ENCODE peak calls at places on chromosomes 1 and 21, in nine cellular contexts. R is A673; O is CD8-positive, alpha-beta memory T cell; X is left ventricle myocardium inferior; E is CD4-positive, CD25-positive, alpha-beta regulatory T cell; P is transverse colon; I is OCI-LY7; H is mesendoderm; L is tibial nerve. Q is an unnamed sample. For H3K4me1, the result is how much of the 10 kb centered on the place peaks cover.

GRCh38 chr1:219492676-219493075 is 120.2 kb downstream of the ZC3H11B start:
- DNase-seq in R (no peak), O (no peak), X (no peak), E (no peak), P (no peak), I (no peak), H (no peak), L (no peak), Q (no peak)

GRCh38 chr1:22854688-22855565 is 117.7 kb downstream of the LACTBL1 start:
- DNase-seq in R (no peak), O (no peak), X (no peak), E (no peak), P (no peak), I (peak), H (peak), L (no peak), Q (peak)

GRCh38 chr1:201345081-201345355 is 32.5 kb downstream of the TNNT2 start:
- DNase-seq in R (no peak), O (no peak), X (no peak), E (no peak), P (no peak), I (no peak), H (no peak), L (no peak), Q (no peak)

GRCh38 chr1:192489748-192490147 is 85.8 kb upstream of the RGS1 start:
- DNase-seq in R (peak), O (no peak), X (peak), E (peak), P (peak), I (peak), H (peak), L (no peak), Q (no peak)

GRCh38 chr1:224203243-224204016 is 20.4 kb downstream of the DEGS1 start:
- DNase-seq in R (peak), O (no peak), X (peak), E (no peak), P (peak), I (peak), H (peak), L (peak), Q (peak)

GRCh38 chr1:110136911-110137310 is 13.4 kb upstream of the SLC6A17 start:
- DNase-seq in R (no peak), O (no peak), X (peak), E (peak), P (no peak), I (no peak), H (peak), L (no peak), Q (no peak)

GRCh38 chr1:112904071-112904830 is 51.7 kb downstream of the SLC16A1 start:
- DNase-seq in R (peak), O (no peak), X (no peak), E (peak), P (no peak), I (no peak), H (peak), L (no peak), Q (no peak)

GRCh38 chr1:224113918-224114786 is at the start of gene FBXO28:
- DNase-seq in R (peak), O (peak), X (peak), E (peak), P (peak), I (peak), H (peak), L (peak), Q (peak)

GRCh38 chr1:219676012-219676770 is 63.3 kb upstream of the ZC3H11B start:
- DNase-seq in R (no peak), O (no peak), X (no peak), E (no peak), P (no peak), I (no peak), H (no peak), L (no peak), Q (no peak)

GRCh38 chr1:40857737-40858136 is 4.4 kb downstream of the CITED4 start:
- DNase-seq in R (no peak), O (no peak), X (no peak), E (no peak), P (no peak), I (no peak), H (no peak), L (no peak), Q (no peak)

GRCh38 chr1:150793231-150793630 is 14.8 kb downstream of the CTSK start:
- DNase-seq in R (no peak), O (no peak), X (no peak), E (no peak), P (no peak), I (no peak), H (no peak), L (no peak), Q (no peak)

GRCh38 chr1:200483491-200484143 is 73.8 kb upstream of the ZNF281 start:
- DNase-seq in R (peak), O (no peak), X (no peak), E (peak), P (no peak), I (no peak), H (peak), L (peak), Q (no peak)

GRCh38 chr1:77354536-77354935 is 72.7 kb downstream of the AK5 start:
- DNase-seq in R (no peak), O (no peak), X (no peak), E (no peak), P (no peak), I (no peak), H (no peak), L (no peak), Q (no peak)

GRCh38 chr1:105138445-105138821 is 1388.7 kb downstream of the AMY1C start:
- DNase-seq in R (no peak), O (no peak), X (no peak), E (no peak), P (no peak), I (no peak), H (no peak), L (no peak), Q (no peak)

GRCh38 chr1:26132128-26132824 is 20.7 kb downstream of the PDIK1L start:
- DNase-seq in R (peak), O (no peak), X (no peak), E (no peak), P (no peak), I (no peak), H (peak), L (no peak), Q (no peak)

GRCh38 chr1:161051219-161051618 is 5.4 kb upstream of the USF1 start:
- DNase-seq in R (no peak), O (no peak), X (no peak), E (no peak), P (no peak), I (no peak), H (no peak), L (no peak), Q (no peak)

GRCh38 chr1:40133839-40134238 is 27.3 kb upstream of the RLF start:
- DNase-seq in R (no peak), O (no peak), X (no peak), E (no peak), P (no peak), I (no peak), H (no peak), L (no peak), Q (no peak)

GRCh38 chr21:44426663-44427191 is 28.6 kb upstream of the LRRC3 start:
- DNase-seq in R (no peak), O (no peak), X (peak), E (no peak), P (no peak), I (no peak), H (no peak), L (no peak), Q (no peak)

GRCh38 chr21:42970946-42971653 is 3.3 kb upstream of the PKNOX1 start:
- DNase-seq in R (no peak), O (no peak), X (no peak), E (no peak), P (no peak), I (no peak), H (peak), L (no peak), Q (no peak)

GRCh38 chr1:905071-905749 is 18.5 kb upstream of the SAMD11 start:
- DNase-seq in R (peak), O (no peak), X (peak), E (peak), P (peak), I (peak), H (peak), L (peak), Q (peak)

GRCh38 chr1:204077979-204078696 is 5.2 kb downstream of the SOX13 start:
- DNase-seq in R (peak), O (no peak), X (no peak), E (no peak), P (no peak), I (no peak), H (peak), L (no peak), Q (no peak)

GRCh38 chr1:48923116-48923515 is 146.4 kb upstream of the BEND5 start:
- DNase-seq in R (no peak), O (no peak), X (no peak), E (no peak), P (no peak), I (no peak), H (no peak), L (no peak), Q (no peak)

GRCh38 chr1:15410223-15410883 is 665 bp downstream of the EFHD2 start:
- DNase-seq in R (no peak), O (no peak), X (no peak), E (peak), P (no peak), I (peak), H (no peak), L (no peak), Q (no peak)

GRCh38 chr1:187203257-187203656 is 374.5 kb downstream of the PLA2G4A start:
- DNase-seq in R (no peak), O (no peak), X (no peak), E (no peak), P (no peak), I (no peak), H (peak), L (no peak), Q (no peak)

GRCh38 chr1:82919828-82920227 is 1079.1 kb downstream of the TTLL7 start:
- DNase-seq in R (no peak), O (no peak), X (no peak), E (no peak), P (no peak), I (no peak), H (no peak), L (no peak), Q (no peak)

GRCh38 chr1:58585591-58586151 is 8.6 kb upstream of the TACSTD2 start:
- DNase-seq in R (no peak), O (no peak), X (no peak), E (no peak), P (no peak), I (no peak), H (no peak), L (no peak), Q (no peak)

GRCh38 chr1:206785366-206785765 is 13.1 kb upstream of the IL10 start:
- DNase-seq in R (no peak), O (no peak), X (no peak), E (no peak), P (no peak), I (no peak), H (no peak), L (no peak), Q (no peak)

GRCh38 chr1:165218666-165219065 is 137.8 kb downstream of the LMX1A start:
- DNase-seq in R (no peak), O (no peak), X (no peak), E (no peak), P (no peak), I (no peak), H (no peak), L (no peak), Q (no peak)

GRCh38 chr1:180926164-180926981 is 13.7 kb downstream of the KIAA1614 start:
- DNase-seq in R (peak), O (no peak), X (peak), E (peak), P (no peak), I (peak), H (no peak), L (no peak), Q (peak)

GRCh38 chr1:230277201-230277771 is 148.8 kb downstream of the PGBD5 start:
- DNase-seq in R (peak), O (no peak), X (no peak), E (peak), P (no peak), I (peak), H (peak), L (no peak), Q (peak)

GRCh38 chr1:36161656-36162531 is 5.9 kb downstream of the MAP7D1 start:
- DNase-seq in R (no peak), O (peak), X (no peak), E (peak), P (peak), I (peak), H (peak), L (no peak), Q (no peak)

DNA sequence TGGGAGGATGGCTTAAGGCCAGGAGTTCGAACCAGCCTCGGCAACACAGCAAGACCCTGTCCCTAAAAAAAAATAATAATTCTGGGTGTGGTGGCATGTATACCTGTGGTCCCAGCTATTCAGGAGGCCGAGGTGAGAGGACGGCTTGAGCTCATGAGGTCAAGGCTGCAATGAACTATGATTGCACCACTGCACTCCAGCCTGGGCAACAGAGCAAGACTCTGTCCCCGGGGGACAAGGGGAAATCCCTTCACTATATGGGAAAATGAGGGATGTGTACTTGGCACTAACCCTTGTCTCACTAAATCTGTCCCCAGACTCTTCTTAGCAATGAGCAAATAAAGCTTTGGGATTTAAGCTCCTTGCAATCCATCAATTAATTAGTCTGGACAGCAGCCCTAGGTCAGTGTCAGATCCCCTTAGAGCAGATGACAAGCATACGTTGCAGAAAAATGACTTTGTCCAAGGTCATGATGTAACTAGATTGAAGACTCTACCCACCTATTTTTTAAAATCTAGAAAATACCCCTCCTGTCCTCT is 9.4 kb downstream of the KDM5B start:
- DNase-seq in R (no peak), O (no peak), X (no peak), E (no peak), P (no peak), I (no peak), H (no peak), L (no peak), Q (no peak)
- H3K4me1 ChIP-seq in R (under half), O (under half), X (under half), E (under half), P (under half), I (under half), H (under half), L (under half), Q (under half)

DNA sequence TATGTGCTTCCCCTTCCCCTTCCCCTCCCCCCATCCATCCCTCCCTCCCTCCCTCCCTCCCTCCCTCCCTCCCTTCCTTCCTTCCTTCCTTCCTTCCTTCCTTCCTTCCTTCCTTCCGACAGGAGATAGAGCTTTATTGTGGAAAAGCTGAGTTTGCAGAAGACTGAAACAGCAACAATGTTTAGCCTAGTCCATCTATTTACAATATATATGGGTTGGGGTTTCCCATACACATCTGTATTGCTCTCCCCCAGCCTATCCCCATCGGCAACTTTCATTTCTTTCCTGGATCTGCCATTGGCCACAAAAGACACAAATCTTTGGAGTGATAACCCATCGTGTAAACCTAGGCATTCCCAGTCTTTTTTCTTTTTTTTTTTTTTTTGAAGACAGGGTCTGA is 222.3 kb downstream of the USH2A start:
- DNase-seq in R (peak), O (no peak), X (no peak), E (no peak), P (no peak), I (no peak), H (no peak), L (no peak), Q (no peak)
- H3K4me1 ChIP-seq in R (under half), O (under half), X (under half), E (under half), P (under half), I (under half), H (under half), L (under half), Q (under half)

DNA sequence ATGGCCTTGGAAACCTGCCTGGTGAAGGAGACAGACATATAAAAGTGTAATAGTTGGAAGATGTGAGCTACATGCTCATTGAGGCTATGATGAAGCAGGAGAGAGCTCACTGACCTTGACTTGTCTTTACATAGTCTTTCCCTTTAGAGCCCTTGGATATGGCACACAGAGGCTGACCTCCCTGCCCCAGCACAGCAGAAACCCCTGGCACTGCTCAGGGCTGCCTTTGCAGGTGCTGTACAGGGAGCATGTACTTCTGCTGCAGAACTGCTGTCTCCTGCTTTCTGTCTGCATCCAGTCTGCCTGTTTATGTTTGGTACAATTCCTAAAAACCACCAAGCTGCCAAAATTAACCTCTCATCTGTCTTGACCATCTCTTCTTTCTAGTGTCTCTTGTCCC is 80.5 kb downstream of the C1orf21 start:
- DNase-seq in R (no peak), O (no peak), X (no peak), E (no peak), P (no peak), I (no peak), H (no peak), L (no peak), Q (no peak)
- H3K4me1 ChIP-seq in R (under half), O (under half), X (half or more), E (under half), P (under half), I (under half), H (under half), L (under half), Q (under half)

DNA sequence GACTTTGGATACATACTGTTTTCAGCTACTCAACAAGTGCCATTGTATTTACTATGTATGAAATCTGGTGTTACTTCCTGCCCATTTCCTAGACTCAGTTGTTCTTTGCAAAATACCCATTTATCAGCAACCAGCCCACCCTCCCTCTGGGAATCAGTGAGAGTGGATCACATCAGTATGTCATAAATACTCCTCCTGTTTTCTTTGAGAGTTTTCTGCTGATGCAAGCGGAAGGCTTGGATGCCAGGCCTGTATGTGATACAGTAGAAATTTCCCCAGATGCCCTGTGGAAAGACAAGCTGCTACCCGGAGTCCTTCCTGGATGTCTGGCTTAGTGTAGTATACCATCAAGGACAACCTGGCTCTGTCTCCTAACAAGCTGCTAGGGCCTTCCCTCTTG is 2.4 kb upstream of the PTPRC start:
- DNase-seq in R (no peak), O (no peak), X (no peak), E (peak), P (no peak), I (no peak), H (no peak), L (no peak), Q (no peak)
- H3K4me1 ChIP-seq in R (under half), O (half or more), X (under half), E (half or more), P (under half), I (half or more), H (under half), L (under half), Q (under half)

GRCh38 chr1:155006601-155007101 is 4.0 kb downstream of the ZBTB7B start:
- DNase-seq in R (peak), O (no peak), X (no peak), E (peak), P (peak), I (peak), H (peak), L (no peak), Q (no peak)

GRCh38 chr1:155008015-155008941 is 5.7 kb downstream of the ZBTB7B start:
- DNase-seq in R (no peak), O (no peak), X (peak), E (peak), P (peak), I (no peak), H (peak), L (no peak), Q (no peak)

GRCh38 chr1:155009221-155009711 is 6.7 kb downstream of the ZBTB7B start:
- DNase-seq in R (no peak), O (no peak), X (no peak), E (peak), P (no peak), I (no peak), H (no peak), L (no peak), Q (peak)

GRCh38 chr1:155005076-155005971 is 2.7 kb downstream of the ZBTB7B start:
- DNase-seq in R (no peak), O (no peak), X (peak), E (peak), P (peak), I (peak), H (no peak), L (no peak), Q (peak)

DNA sequence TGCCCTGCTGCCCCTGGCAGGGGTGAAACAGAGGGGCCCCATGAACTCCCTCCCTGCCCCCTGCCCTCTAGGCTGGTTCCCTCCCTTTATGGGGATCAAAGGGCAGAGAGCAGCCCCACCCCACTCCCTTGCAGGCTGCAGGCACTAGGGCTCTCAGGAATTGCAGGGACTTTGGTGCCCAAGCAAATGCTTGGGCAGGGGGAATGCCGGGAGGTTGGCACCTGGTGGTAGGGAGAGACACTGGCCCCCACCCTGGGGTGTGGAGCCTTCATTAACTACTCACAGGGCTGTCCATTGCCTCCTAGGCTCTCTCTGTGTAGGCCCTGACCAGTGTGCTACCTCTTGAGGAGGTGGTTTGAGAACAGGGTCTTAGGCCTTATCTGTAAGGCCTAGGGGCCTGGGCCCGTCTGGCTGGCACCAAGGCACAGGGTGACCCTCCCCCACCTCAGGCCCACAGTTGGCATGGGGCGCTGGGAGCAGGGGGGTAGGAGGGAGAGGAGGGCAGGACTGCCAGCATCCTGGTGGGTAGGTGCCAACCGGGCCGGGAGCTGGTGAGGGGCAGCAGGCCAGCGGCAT is 4.7 kb downstream of the ZBTB7B start:
- DNase-seq in R (no peak), O (no peak), X (peak), E (no peak), P (peak), I (no peak), H (no peak), L (no peak), Q (peak)
- H3K4me1 ChIP-seq in R (under half), O (half or more), X (half or more), E (half or more), P (half or more), I (half or more), H (under half), L (half or more), Q (half or more)

GRCh38 chr1:93814059-93814794 is 64.8 kb downstream of the DNTTIP2 start:
- DNase-seq in R (peak), O (no peak), X (no peak), E (peak), P (peak), I (peak), H (peak), L (peak), Q (no peak)

GRCh38 chr1:93816970-93817738 is 61.9 kb downstream of the DNTTIP2 start:
- DNase-seq in R (peak), O (no peak), X (no peak), E (no peak), P (no peak), I (peak), H (peak), L (no peak), Q (no peak)

GRCh38 chr1:93817819-93818569 is 61.0 kb downstream of the DNTTIP2 start:
- DNase-seq in R (no peak), O (peak), X (no peak), E (peak), P (no peak), I (peak), H (peak), L (no peak), Q (no peak)

GRCh38 chr1:93814795-93815737 is 63.9 kb downstream of the DNTTIP2 start:
- DNase-seq in R (no peak), O (no peak), X (no peak), E (no peak), P (no peak), I (no peak), H (peak), L (no peak), Q (no peak)

GRCh38 chr1:93815738-93816110 is 63.3 kb downstream of the DNTTIP2 start:
- DNase-seq in R (no peak), O (no peak), X (no peak), E (no peak), P (no peak), I (no peak), H (peak), L (no peak), Q (no peak)
- H3K4me1 ChIP-seq in R (under half), O (under half), X (half or more), E (under half), P (under half), I (under half), H (under half), L (under half), Q (under half)

GRCh38 chr1:155982106-155982505 is 3.8 kb upstream of the ARHGEF2 start:
- DNase-seq in R (no peak), O (no peak), X (no peak), E (no peak), P (no peak), I (no peak), H (no peak), L (no peak), Q (no peak)
- H3K4me1 ChIP-seq in R (half or more), O (half or more), X (half or more), E (half or more), P (half or more), I (half or more), H (under half), L (half or more), Q (under half)